ENCODE peak calls at places on chromosomes 16 and 17, in seven cellular contexts. One of them, this sample, is unnamed.

GRCh38 chr16:58684354-58685083 is at the start of gene SLC38A7:
- DNase-seq in lung: peak
- DNase-seq in PC-9: peak
- DNase-seq in nucleus accumbens: peak
- DNase-seq in RCC 7860: peak
- DNase-seq in activated CD8-positive, alpha-beta T cell treated with anti-CD3 and anti-CD28 coated beads for 36 hours: peak
- DNase-seq in effector CD4-positive, alpha-beta T cell: peak
- DNase-seq in this sample: peak

GRCh38 chr17:45873728-45874127 is 20.6 kb upstream of the MAPT start:
- DNase-seq in PC-9: no peak
- DNase-seq in effector CD4-positive, alpha-beta T cell: no peak
- DNase-seq in RCC 7860: no peak
- DNase-seq in lung: no peak
- DNase-seq in activated CD8-positive, alpha-beta T cell treated with anti-CD3 and anti-CD28 coated beads for 36 hours: peak
- DNase-seq in nucleus accumbens: no peak
- DNase-seq in this sample: no peak

GRCh38 chr17:45073414-45074070 is 12.4 kb downstream of the NMT1 start:
- DNase-seq in effector CD4-positive, alpha-beta T cell: no peak
- DNase-seq in RCC 7860: no peak
- DNase-seq in activated CD8-positive, alpha-beta T cell treated with anti-CD3 and anti-CD28 coated beads for 36 hours: no peak
- DNase-seq in lung: no peak
- DNase-seq in nucleus accumbens: no peak
- DNase-seq in PC-9: no peak
- DNase-seq in this sample: no peak

GRCh38 chr17:61405047-61405685 is 5.5 kb downstream of the TBX2 start:
- DNase-seq in effector CD4-positive, alpha-beta T cell: no peak
- DNase-seq in PC-9: no peak
- DNase-seq in nucleus accumbens: no peak
- DNase-seq in activated CD8-positive, alpha-beta T cell treated with anti-CD3 and anti-CD28 coated beads for 36 hours: no peak
- DNase-seq in lung: no peak
- DNase-seq in RCC 7860: no peak
- DNase-seq in this sample: no peak

GRCh38 chr17:7882629-7883028 is 6.0 kb upstream of the CHD3 start:
- DNase-seq in nucleus accumbens: no peak
- DNase-seq in activated CD8-positive, alpha-beta T cell treated with anti-CD3 and anti-CD28 coated beads for 36 hours: no peak
- DNase-seq in lung: no peak
- DNase-seq in PC-9: no peak
- DNase-seq in RCC 7860: no peak
- DNase-seq in effector CD4-positive, alpha-beta T cell: no peak
- DNase-seq in this sample: no peak

GRCh38 chr16:67447508-67448076 is 16.7 kb downstream of the HSD11B2 start:
- DNase-seq in effector CD4-positive, alpha-beta T cell: peak
- DNase-seq in lung: peak
- DNase-seq in nucleus accumbens: no peak
- DNase-seq in RCC 7860: peak
- DNase-seq in PC-9: no peak
- DNase-seq in activated CD8-positive, alpha-beta T cell treated with anti-CD3 and anti-CD28 coated beads for 36 hours: peak
- DNase-seq in this sample: no peak

GRCh38 chr16:11609474-11610120 is 22.9 kb upstream of the LITAF start:
- DNase-seq in effector CD4-positive, alpha-beta T cell: no peak
- DNase-seq in activated CD8-positive, alpha-beta T cell treated with anti-CD3 and anti-CD28 coated beads for 36 hours: no peak
- DNase-seq in lung: no peak
- DNase-seq in PC-9: peak
- DNase-seq in nucleus accumbens: no peak
- DNase-seq in RCC 7860: peak
- DNase-seq in this sample: no peak

GRCh38 chr16:53541326-53541725 is 38.3 kb upstream of the AKTIP start:
- DNase-seq in RCC 7860: no peak
- DNase-seq in lung: no peak
- DNase-seq in PC-9: no peak
- DNase-seq in nucleus accumbens: no peak
- DNase-seq in effector CD4-positive, alpha-beta T cell: no peak
- DNase-seq in activated CD8-positive, alpha-beta T cell treated with anti-CD3 and anti-CD28 coated beads for 36 hours: no peak
- DNase-seq in this sample: no peak

This sample was measured in LNCaP clone FGC.